ENCODE peak calls at places on chromosomes 11 and 22, in seven cellular contexts. P, G, X, N, V, B and M are unnamed samples.

GRCh38 chr11:128733440-128734115 is 39.7 kb downstream of the FLI1 start:
- DNase-seq in B (no peak), P (no peak), N (peak; percentile 64), X (no peak), G (no peak), V (no peak), M (no peak)

GRCh38 chr22:30871391-30872281 is 96.9 kb downstream of the MORC2 start:
- DNase-seq in G (no peak), B (no peak), X (no peak), P (peak; percentile 39), V (peak; percentile 35), N (no peak), M (no peak)

GRCh38 chr11:22432331-22433065 is 94.3 kb downstream of the SLC17A6 start:
- DNase-seq in P (peak; percentile 39), V (no peak), X (no peak), N (no peak), G (no peak), B (no peak), M (no peak)

GRCh38 chr11:33310720-33311500 is 53.7 kb downstream of the HIPK3 start:
- DNase-seq in P (no peak), G (no peak), B (no peak), X (no peak), V (no peak), N (no peak), M (no peak)

GRCh38 chr11:74462009-74462408 is 5.3 kb downstream of the KCNE3 start:
- DNase-seq in P (peak; percentile 65), V (peak; percentile 93), G (no peak), X (no peak), N (peak; percentile 97), B (peak; percentile 84), M (no peak)

GRCh38 chr11:106032861-106033260 is 10.8 kb upstream of the MSANTD4 start:
- DNase-seq in P (no peak), V (no peak), N (no peak), B (no peak), X (no peak), G (no peak), M (no peak)

GRCh38 chr11:124865902-124866851 is 945 bp downstream of the ROBO3 start:
- DNase-seq in B (no peak), X (peak; percentile 42), V (no peak), N (no peak), P (peak; percentile 74), G (no peak), M (no peak)

GRCh38 chr11:2940166-2940929 is 11.1 kb upstream of the PHLDA2 start:
- DNase-seq in N (no peak), X (peak; percentile 52), B (no peak), P (peak; percentile 86), G (no peak), V (peak; percentile 71), M (no peak)

GRCh38 chr22:19331975-19332374 is 40.5 kb upstream of the CLTCL1 start:
- DNase-seq in G (no peak), V (no peak), X (no peak), B (no peak), N (no peak), P (no peak), M (no peak)

GRCh38 chr22:31818481-31819392 is 64.9 kb downstream of the DEPDC5 start:
- DNase-seq in N (peak; percentile 5), B (no peak), P (no peak), X (no peak), V (no peak), G (no peak), M (no peak)

GRCh38 chr11:27973851-27974536 is 134.0 kb downstream of the KIF18A start:
- DNase-seq in N (no peak), X (no peak), V (no peak), G (no peak), B (no peak), P (no peak), M (no peak)

GRCh38 chr22:44045171-44045570 is 21.1 kb downstream of the PARVB start:
- DNase-seq in G (no peak), N (no peak), V (no peak), X (no peak), P (no peak), B (no peak), M (no peak)

GRCh38 chr11:58061813-58062212 is 31.1 kb downstream of the OR6Q1 start:
- DNase-seq in B (no peak), N (peak; percentile 14), V (no peak), G (peak; percentile 29), P (no peak), X (no peak), M (peak; percentile 21)

GRCh38 chr11:112157274-112157766 is 6.6 kb downstream of the IL18 start:
- DNase-seq in N (peak; percentile 88), G (peak; percentile 99), V (no peak), X (no peak), B (no peak), P (no peak), M (peak; percentile 97)

GRCh38 chr22:43110444-43110926 is at the start of gene BIK:
- DNase-seq in X (peak; percentile 34), B (peak; percentile 41), G (no peak), N (peak; percentile 81), V (peak; percentile 69), P (peak; percentile 78), M (no peak)

GRCh38 chr11:94132152-94132558 is 3.5 kb downstream of the PANX1 start:
- DNase-seq in G (peak; percentile 53), B (no peak), V (no peak), N (no peak), P (no peak), X (no peak), M (no peak)

GRCh38 chr11:14789879-14790484 is 102.0 kb downstream of the CYP2R1 start:
- DNase-seq in X (peak; percentile 16), P (no peak), V (no peak), G (no peak), N (peak; percentile 26), B (no peak), M (no peak)

GRCh38 chr11:126606484-126606883 is 251.0 kb downstream of the ST3GAL4 start:
- DNase-seq in B (no peak), X (no peak), G (no peak), V (no peak), P (no peak), N (no peak), M (no peak)
- H3K4me3 ChIP-seq in B (no peak overlapping the region), X (no peak overlapping the region), G (no peak overlapping the region), V (no peak overlapping the region), P (no peak overlapping the region), N (no peak overlapping the region), M (no peak overlapping the region)

GRCh38 chr11:123597859-123598258 is 56.6 kb downstream of the SCN3B start:
- DNase-seq in P (no peak), X (no peak), G (no peak), B (no peak), N (no peak), V (no peak), M (no peak)

GRCh38 chr11:123594188-123594901 is 60.1 kb downstream of the SCN3B start:
- DNase-seq in V (no peak), G (no peak), P (no peak), N (no peak), X (no peak), B (no peak), M (no peak)

GRCh38 chr11:123593570-123593969 is 60.9 kb downstream of the SCN3B start:
- DNase-seq in P (no peak), G (no peak), X (no peak), N (no peak), V (no peak), B (no peak), M (no peak)

GRCh38 chr11:123590296-123590912 is 64.0 kb downstream of the SCN3B start:
- DNase-seq in V (no peak), P (peak; percentile 90), B (no peak), G (peak; percentile 20), X (no peak), N (no peak), M (no peak)

GRCh38 chr11:123594921-123595320 is 59.5 kb downstream of the SCN3B start:
- DNase-seq in P (no peak), B (no peak), N (no peak), G (no peak), V (no peak), X (no peak), M (no peak)
- H3K4me3 ChIP-seq in P (no peak overlapping the region), B (no peak overlapping the region), N (no peak overlapping the region), G (no peak overlapping the region), V (no peak overlapping the region), X (no peak overlapping the region), M (no peak overlapping the region)

DNA sequence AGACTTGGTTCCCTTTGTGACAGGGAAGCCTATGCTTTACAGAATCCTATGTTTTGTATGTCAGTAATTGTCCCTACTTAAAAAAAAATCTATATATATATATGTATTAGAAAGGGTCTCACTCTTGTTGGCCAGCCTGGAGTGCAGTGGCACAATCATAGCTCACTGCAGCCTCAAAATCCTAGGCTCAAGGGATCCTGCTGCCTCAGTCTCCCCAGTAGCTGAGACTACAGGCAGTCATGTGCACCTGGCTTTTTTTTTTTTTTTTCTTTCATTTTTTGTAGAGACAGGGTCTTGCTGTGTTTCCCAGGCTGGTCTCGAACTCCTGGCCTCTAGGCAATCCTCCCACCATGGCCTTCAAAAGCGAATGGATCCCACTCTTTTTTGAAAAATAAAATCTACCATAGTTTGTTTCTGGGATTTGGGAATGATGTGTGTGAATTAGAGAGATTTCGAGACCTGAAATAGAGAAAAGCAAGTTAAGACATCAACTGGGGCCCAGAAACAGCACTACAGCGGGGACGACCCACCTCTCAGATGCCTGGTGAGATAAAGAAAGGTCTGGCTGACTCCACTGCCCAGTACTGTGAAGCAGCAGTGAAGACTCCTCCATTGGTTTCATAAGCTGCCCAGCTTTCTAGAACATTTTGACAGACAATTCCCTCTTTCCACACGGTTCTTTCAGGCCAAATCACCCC is 1.9 kb upstream of the NEAT1 start:
- DNase-seq in G (no peak), N (no peak), V (peak; percentile 19), X (no peak), P (peak; percentile 48), B (no peak), M (no peak)
- H3K4me3 ChIP-seq in G (peak overlapping the region; percentile 23), N (no peak overlapping the region), V (peak overlapping the region; percentile 91), X (peak overlapping the region; percentile 95), P (peak overlapping the region; percentile 2), B (no peak overlapping the region), M (peak overlapping the region; percentile 36)

GRCh38 chr22:39095971-39096370 is 1.1 kb upstream of the APOBEC3H start:
- DNase-seq in V (no peak), G (no peak), N (no peak), P (no peak), B (no peak), X (no peak), M (no peak)

GRCh38 chr22:39097098-39098020 is at the start of gene APOBEC3H:
- DNase-seq in V (peak; percentile 72), G (no peak), N (peak; percentile 43), B (peak; percentile 31), X (no peak), P (no peak), M (no peak)

GRCh38 chr22:39094717-39095389 is 2.2 kb upstream of the APOBEC3H start:
- DNase-seq in B (no peak), N (no peak), G (no peak), X (peak; percentile 71), P (no peak), V (no peak), M (no peak)

GRCh38 chr22:39098576-39098975 is 1.5 kb downstream of the APOBEC3H start:
- DNase-seq in P (no peak), B (no peak), X (no peak), N (no peak), G (no peak), V (no peak), M (no peak)

DNA sequence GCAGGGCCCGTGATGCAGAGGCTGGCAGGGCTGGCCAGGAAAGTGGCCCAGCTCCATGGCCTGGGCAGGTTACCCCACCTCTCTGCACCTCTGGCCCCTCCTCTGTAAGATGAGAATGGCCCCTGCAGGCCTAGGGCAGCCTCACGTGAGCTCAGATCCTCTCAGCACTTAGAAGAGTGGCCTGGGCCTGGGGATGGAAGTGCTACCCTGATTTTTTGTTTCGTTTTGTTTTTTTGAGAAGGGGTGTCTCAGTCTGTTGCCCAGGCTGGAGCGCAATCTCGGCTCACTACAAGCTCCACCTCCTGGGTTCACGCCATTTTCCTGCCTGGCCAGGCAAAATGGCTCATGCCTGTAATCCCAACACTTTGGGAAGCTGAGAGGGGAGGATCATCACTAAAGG is 982 bp downstream of the APOBEC3H start:
- DNase-seq in G (no peak), P (no peak), B (no peak), X (no peak), V (no peak), N (no peak), M (no peak)
- H3K4me3 ChIP-seq in G (no peak overlapping the region), P (no peak overlapping the region), B (no peak overlapping the region), X (no peak overlapping the region), V (no peak overlapping the region), N (no peak overlapping the region), M (no peak overlapping the region)